ENCODE peak calls at places on chromosomes 3 and 15, in ten cellular contexts. One of them, this sample, is unnamed.

GRCh38 chr3:179541596-179541995 is 21.1 kb upstream of the ACTL6A start:
- DNase-seq in heart right ventricle: no peak
- DNase-seq in right cardiac atrium: no peak
- DNase-seq in pancreas: no peak
- DNase-seq in uterus: no peak
- DNase-seq in keratinocyte: no peak
- DNase-seq in dorsolateral prefrontal cortex: no peak
- DNase-seq in psoas muscle: no peak
- DNase-seq in HCT116: no peak
- DNase-seq in AG04450: no peak
- DNase-seq in this sample: no peak

GRCh38 chr3:72012376-72012775 is 227.4 kb upstream of the PROK2 start:
- DNase-seq in dorsolateral prefrontal cortex: no peak
- DNase-seq in HCT116: no peak
- DNase-seq in keratinocyte: no peak
- DNase-seq in uterus: no peak
- DNase-seq in AG04450: no peak
- DNase-seq in psoas muscle: no peak
- DNase-seq in heart right ventricle: no peak
- DNase-seq in pancreas: no peak
- DNase-seq in right cardiac atrium: no peak
- DNase-seq in this sample: no peak

GRCh38 chr3:11662392-11662990 is 18.8 kb upstream of the VGLL4 start:
- DNase-seq in heart right ventricle: no peak
- DNase-seq in AG04450: no peak
- DNase-seq in dorsolateral prefrontal cortex: no peak
- DNase-seq in psoas muscle: no peak
- DNase-seq in uterus: no peak
- DNase-seq in right cardiac atrium: no peak
- DNase-seq in keratinocyte: no peak
- DNase-seq in pancreas: no peak
- DNase-seq in HCT116: peak
- DNase-seq in this sample: no peak

GRCh38 chr15:74783808-74784175 is 1.9 kb downstream of the CSK start:
- DNase-seq in uterus: no peak
- DNase-seq in AG04450: no peak
- DNase-seq in keratinocyte: no peak
- DNase-seq in dorsolateral prefrontal cortex: no peak
- DNase-seq in right cardiac atrium: no peak
- DNase-seq in HCT116: no peak
- DNase-seq in pancreas: no peak
- DNase-seq in heart right ventricle: no peak
- DNase-seq in psoas muscle: no peak
- DNase-seq in this sample: no peak

GRCh38 chr3:50324351-50325144 is 2.0 kb upstream of the HYAL2 start:
- DNase-seq in uterus: peak
- DNase-seq in pancreas: peak
- DNase-seq in psoas muscle: peak
- DNase-seq in HCT116: peak
- DNase-seq in dorsolateral prefrontal cortex: peak
- DNase-seq in keratinocyte: no peak
- DNase-seq in AG04450: peak
- DNase-seq in right cardiac atrium: peak
- DNase-seq in heart right ventricle: peak
- DNase-seq in this sample: no peak

GRCh38 chr15:55710286-55710685 is 32.7 kb downstream of the PRTG start:
- DNase-seq in heart right ventricle: no peak
- DNase-seq in dorsolateral prefrontal cortex: no peak
- DNase-seq in uterus: no peak
- DNase-seq in pancreas: no peak
- DNase-seq in AG04450: no peak
- DNase-seq in right cardiac atrium: no peak
- DNase-seq in psoas muscle: no peak
- DNase-seq in keratinocyte: no peak
- DNase-seq in HCT116: no peak
- DNase-seq in this sample: no peak

GRCh38 chr3:72560857-72561675 is 287.2 kb downstream of the SHQ1 start:
- DNase-seq in right cardiac atrium: no peak
- DNase-seq in psoas muscle: no peak
- DNase-seq in heart right ventricle: no peak
- DNase-seq in pancreas: no peak
- DNase-seq in HCT116: no peak
- DNase-seq in uterus: no peak
- DNase-seq in AG04450: no peak
- DNase-seq in keratinocyte: no peak
- DNase-seq in dorsolateral prefrontal cortex: no peak
- DNase-seq in this sample: no peak

GRCh38 chr3:32626650-32627049 is 56.0 kb upstream of the DYNC1LI1 start:
- DNase-seq in HCT116: no peak
- DNase-seq in uterus: no peak
- DNase-seq in pancreas: no peak
- DNase-seq in psoas muscle: no peak
- DNase-seq in keratinocyte: no peak
- DNase-seq in heart right ventricle: no peak
- DNase-seq in AG04450: no peak
- DNase-seq in dorsolateral prefrontal cortex: no peak
- DNase-seq in right cardiac atrium: no peak
- DNase-seq in this sample: no peak

GRCh38 chr3:16476636-16477035 is 36.9 kb downstream of the RFTN1 start:
- DNase-seq in dorsolateral prefrontal cortex: no peak
- DNase-seq in uterus: no peak
- DNase-seq in pancreas: no peak
- DNase-seq in right cardiac atrium: no peak
- DNase-seq in psoas muscle: no peak
- DNase-seq in heart right ventricle: no peak
- DNase-seq in AG04450: peak
- DNase-seq in keratinocyte: no peak
- DNase-seq in HCT116: no peak
- DNase-seq in this sample: no peak

GRCh38 chr3:70916375-70917055 is 604.1 kb upstream of the MDFIC2 start:
- DNase-seq in pancreas: no peak
- DNase-seq in heart right ventricle: no peak
- DNase-seq in psoas muscle: no peak
- DNase-seq in right cardiac atrium: no peak
- DNase-seq in dorsolateral prefrontal cortex: no peak
- DNase-seq in AG04450: no peak
- DNase-seq in keratinocyte: no peak
- DNase-seq in HCT116: no peak
- DNase-seq in uterus: no peak
- DNase-seq in this sample: no peak

DNA sequence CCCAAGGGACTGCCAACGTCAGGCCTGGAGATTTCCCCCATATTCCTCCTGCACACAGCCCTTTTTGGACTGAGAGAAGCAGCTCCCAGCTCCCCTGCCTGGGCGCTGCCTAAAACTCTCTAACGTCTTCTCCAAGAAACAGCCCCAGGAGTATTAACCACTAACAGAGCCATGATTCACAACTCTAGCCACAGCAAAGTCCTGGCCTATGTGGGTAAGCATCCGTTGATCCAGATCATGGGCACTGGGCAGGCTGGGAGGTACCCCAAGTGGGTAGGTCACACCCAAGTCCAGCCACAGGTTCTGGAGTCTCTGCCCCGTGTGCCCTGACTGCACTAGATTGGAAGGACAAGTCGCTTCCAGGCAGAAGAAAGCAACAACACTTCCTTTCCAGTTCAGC is 31.9 kb downstream of the NBEAL2 start:
- DNase-seq in HCT116: no peak
- DNase-seq in right cardiac atrium: peak
- DNase-seq in uterus: no peak
- DNase-seq in keratinocyte: no peak
- DNase-seq in pancreas: no peak
- DNase-seq in heart right ventricle: no peak
- DNase-seq in AG04450: no peak
- DNase-seq in dorsolateral prefrontal cortex: no peak
- DNase-seq in psoas muscle: no peak
- DNase-seq in this sample: no peak
- H3K27ac ChIP-seq in HCT116: no peak
- H3K27ac ChIP-seq in right cardiac atrium: no peak
- H3K27ac ChIP-seq in uterus: no peak
- H3K27ac ChIP-seq in keratinocyte: no peak
- H3K27ac ChIP-seq in pancreas: no peak
- H3K27ac ChIP-seq in heart right ventricle: no peak
- H3K27ac ChIP-seq in AG04450: no peak
- H3K27ac ChIP-seq in dorsolateral prefrontal cortex: no peak
- H3K27ac ChIP-seq in psoas muscle: peak
- H3K27ac ChIP-seq in this sample: no peak

GRCh38 chr3:149738891-149739290 is 13.4 kb downstream of the COMMD2 start:
- DNase-seq in HCT116: no peak
- DNase-seq in pancreas: no peak
- DNase-seq in keratinocyte: no peak
- DNase-seq in psoas muscle: no peak
- DNase-seq in AG04450: no peak
- DNase-seq in uterus: no peak
- DNase-seq in heart right ventricle: no peak
- DNase-seq in right cardiac atrium: no peak
- DNase-seq in dorsolateral prefrontal cortex: no peak
- DNase-seq in this sample: no peak
- H3K27ac ChIP-seq in HCT116: no peak
- H3K27ac ChIP-seq in pancreas: no peak
- H3K27ac ChIP-seq in keratinocyte: no peak
- H3K27ac ChIP-seq in psoas muscle: no peak
- H3K27ac ChIP-seq in AG04450: no peak
- H3K27ac ChIP-seq in uterus: no peak
- H3K27ac ChIP-seq in heart right ventricle: no peak
- H3K27ac ChIP-seq in right cardiac atrium: no peak
- H3K27ac ChIP-seq in dorsolateral prefrontal cortex: no peak
- H3K27ac ChIP-seq in this sample: no peak

GRCh38 chr3:152835311-152836102 is 576 bp downstream of the P2RY1 start:
- DNase-seq in psoas muscle: peak
- DNase-seq in dorsolateral prefrontal cortex: peak
- DNase-seq in heart right ventricle: peak
- DNase-seq in AG04450: no peak
- DNase-seq in HCT116: no peak
- DNase-seq in keratinocyte: no peak
- DNase-seq in pancreas: peak
- DNase-seq in right cardiac atrium: peak
- DNase-seq in uterus: peak
- DNase-seq in this sample: no peak
- H3K27ac ChIP-seq in psoas muscle: peak
- H3K27ac ChIP-seq in dorsolateral prefrontal cortex: no peak
- H3K27ac ChIP-seq in heart right ventricle: peak
- H3K27ac ChIP-seq in AG04450: no peak
- H3K27ac ChIP-seq in HCT116: peak
- H3K27ac ChIP-seq in keratinocyte: peak
- H3K27ac ChIP-seq in pancreas: peak
- H3K27ac ChIP-seq in right cardiac atrium: peak
- H3K27ac ChIP-seq in uterus: peak
- H3K27ac ChIP-seq in this sample: no peak

GRCh38 chr3:23863060-23863459 is 53.7 kb downstream of the NKIRAS1 start:
- DNase-seq in AG04450: no peak
- DNase-seq in keratinocyte: no peak
- DNase-seq in pancreas: no peak
- DNase-seq in dorsolateral prefrontal cortex: no peak
- DNase-seq in HCT116: no peak
- DNase-seq in right cardiac atrium: no peak
- DNase-seq in uterus: no peak
- DNase-seq in heart right ventricle: no peak
- DNase-seq in psoas muscle: no peak
- DNase-seq in this sample: no peak

GRCh38 chr3:23856286-23856685 is 50.5 kb downstream of the UBE2E1 start:
- DNase-seq in uterus: no peak
- DNase-seq in HCT116: no peak
- DNase-seq in pancreas: no peak
- DNase-seq in heart right ventricle: no peak
- DNase-seq in psoas muscle: no peak
- DNase-seq in keratinocyte: no peak
- DNase-seq in AG04450: no peak
- DNase-seq in dorsolateral prefrontal cortex: no peak
- DNase-seq in right cardiac atrium: no peak
- DNase-seq in this sample: no peak

GRCh38 chr3:23861689-23862088 is 55.1 kb downstream of the NKIRAS1 start:
- DNase-seq in dorsolateral prefrontal cortex: no peak
- DNase-seq in pancreas: no peak
- DNase-seq in right cardiac atrium: no peak
- DNase-seq in heart right ventricle: no peak
- DNase-seq in psoas muscle: no peak
- DNase-seq in HCT116: no peak
- DNase-seq in AG04450: no peak
- DNase-seq in uterus: no peak
- DNase-seq in keratinocyte: no peak
- DNase-seq in this sample: no peak

GRCh38 chr3:23859012-23859743 is 53.4 kb downstream of the UBE2E1 start:
- DNase-seq in psoas muscle: peak
- DNase-seq in HCT116: no peak
- DNase-seq in uterus: no peak
- DNase-seq in right cardiac atrium: no peak
- DNase-seq in pancreas: no peak
- DNase-seq in AG04450: no peak
- DNase-seq in dorsolateral prefrontal cortex: no peak
- DNase-seq in keratinocyte: no peak
- DNase-seq in heart right ventricle: no peak
- DNase-seq in this sample: no peak

GRCh38 chr3:23859839-23860382 is 54.2 kb downstream of the UBE2E1 start:
- DNase-seq in dorsolateral prefrontal cortex: no peak
- DNase-seq in right cardiac atrium: no peak
- DNase-seq in pancreas: no peak
- DNase-seq in keratinocyte: no peak
- DNase-seq in HCT116: no peak
- DNase-seq in psoas muscle: no peak
- DNase-seq in uterus: no peak
- DNase-seq in AG04450: no peak
- DNase-seq in heart right ventricle: no peak
- DNase-seq in this sample: no peak
- H3K27ac ChIP-seq in dorsolateral prefrontal cortex: no peak
- H3K27ac ChIP-seq in right cardiac atrium: no peak
- H3K27ac ChIP-seq in pancreas: no peak
- H3K27ac ChIP-seq in keratinocyte: no peak
- H3K27ac ChIP-seq in HCT116: no peak
- H3K27ac ChIP-seq in psoas muscle: peak
- H3K27ac ChIP-seq in uterus: no peak
- H3K27ac ChIP-seq in AG04450: no peak
- H3K27ac ChIP-seq in heart right ventricle: no peak
- H3K27ac ChIP-seq in this sample: no peak

DNA sequence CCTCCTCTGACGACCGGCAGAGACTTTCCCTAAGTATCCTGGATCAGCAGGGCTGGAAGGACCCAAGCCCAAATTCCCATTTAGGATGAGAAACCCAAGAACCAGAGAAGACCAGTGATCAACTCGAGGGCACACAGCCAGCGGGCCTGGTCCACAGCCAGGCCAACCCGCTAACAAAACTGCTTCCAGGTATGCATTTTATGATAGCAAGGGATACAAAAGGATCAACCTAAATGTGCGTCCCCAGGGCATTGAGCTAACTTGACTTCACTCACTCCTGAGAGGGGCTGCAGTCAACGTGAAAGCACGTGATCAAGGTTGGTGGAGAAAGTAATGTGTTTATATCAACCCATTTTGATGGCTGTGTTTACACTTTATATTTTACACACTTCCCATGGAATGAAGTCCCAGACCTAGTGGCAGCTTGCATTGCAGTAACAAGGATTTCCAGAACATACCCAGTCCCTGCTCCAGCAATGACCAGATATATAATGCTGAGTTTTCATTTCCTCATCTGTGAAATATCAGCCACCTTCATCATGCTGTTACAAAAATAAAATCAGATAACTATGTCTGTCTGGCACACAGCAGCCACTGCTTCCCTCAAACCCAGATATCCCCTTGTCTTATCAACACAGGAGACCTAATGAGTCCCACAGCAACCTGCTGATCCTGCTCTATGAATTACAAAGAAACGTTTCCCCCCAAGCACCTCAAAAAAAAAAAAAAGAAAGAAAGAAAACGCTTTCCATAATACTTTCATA is 2.1 kb downstream of the KLHL6 start:
- DNase-seq in heart right ventricle: no peak
- DNase-seq in pancreas: no peak
- DNase-seq in HCT116: no peak
- DNase-seq in AG04450: no peak
- DNase-seq in psoas muscle: no peak
- DNase-seq in keratinocyte: no peak
- DNase-seq in right cardiac atrium: no peak
- DNase-seq in uterus: no peak
- DNase-seq in dorsolateral prefrontal cortex: no peak
- DNase-seq in this sample: no peak
- H3K27ac ChIP-seq in heart right ventricle: peak
- H3K27ac ChIP-seq in pancreas: no peak
- H3K27ac ChIP-seq in HCT116: no peak
- H3K27ac ChIP-seq in AG04450: no peak
- H3K27ac ChIP-seq in psoas muscle: no peak
- H3K27ac ChIP-seq in keratinocyte: no peak
- H3K27ac ChIP-seq in right cardiac atrium: peak
- H3K27ac ChIP-seq in uterus: no peak
- H3K27ac ChIP-seq in dorsolateral prefrontal cortex: no peak
- H3K27ac ChIP-seq in this sample: no peak

This sample was measured in iPS DF 6.9.